ENCODE peak calls at places on chromosomes 13 and 19, in six cellular contexts. W, P, H, X, M and I are unnamed samples.

GRCh38 chr19:51751655-51752054 is at the start of gene FPR1:
- DNase-seq in W (no peak), X (peak; percentile 29), M (peak; percentile 53), P (no peak), H (no peak), I (no peak)

GRCh38 chr19:42267644-42268141 is 1.4 kb upstream of the CIC start:
- DNase-seq in M (no peak), W (no peak), P (peak; percentile 35), X (no peak), H (no peak), I (no peak)

GRCh38 chr13:110218601-110219201 is 88.3 kb downstream of the COL4A1 start:
- DNase-seq in W (no peak), M (no peak), P (no peak), H (no peak), X (no peak), I (no peak)

GRCh38 chr19:54517483-54517882 is 14.9 kb downstream of the LAIR2 start:
- DNase-seq in H (peak; percentile 35), M (peak; percentile 27), P (peak; percentile 43), W (peak; percentile 32), X (peak; percentile 40), I (peak; percentile 48)

GRCh38 chr13:34414616-34415015 is 527.5 kb upstream of the NBEA start:
- DNase-seq in W (no peak), X (no peak), H (no peak), P (no peak), M (no peak), I (no peak)

GRCh38 chr19:30648321-30648720 is 276.1 kb downstream of the ZNF536 start:
- DNase-seq in P (no peak), X (no peak), M (no peak), H (no peak), W (no peak), I (no peak)

GRCh38 chr19:16676101-16676798 is 15.3 kb downstream of the TMEM38A start:
- DNase-seq in X (no peak), H (no peak), P (no peak), W (no peak), M (no peak), I (no peak)

GRCh38 chr19:18975011-18975410 is 34.0 kb upstream of the HOMER3 start:
- DNase-seq in M (no peak), P (no peak), H (no peak), X (no peak), W (no peak), I (no peak)

GRCh38 chr13:40205771-40206240 is 460.6 kb downstream of the FOXO1 start:
- DNase-seq in M (no peak), H (no peak), X (no peak), W (no peak), P (no peak), I (no peak)

GRCh38 chr19:34220472-34221063 is 33.8 kb upstream of the GARRE1 start:
- DNase-seq in M (peak; percentile 50), P (peak; percentile 55), X (peak; percentile 81), H (peak; percentile 32), W (peak; percentile 61), I (no peak)

GRCh38 chr13:48738261-48738755 is 84.6 kb downstream of the CYSLTR2 start:
- DNase-seq in W (no peak), H (no peak), P (no peak), X (no peak), M (no peak), I (no peak)

GRCh38 chr13:44063467-44063866 is 183.8 kb downstream of the LACC1 start:
- DNase-seq in W (no peak), M (no peak), X (no peak), H (no peak), P (no peak), I (no peak)

GRCh38 chr13:45015300-45015699 is 26.0 kb downstream of the GPALPP1 start:
- DNase-seq in P (no peak), M (peak; percentile 28), W (no peak), X (peak; percentile 4), H (no peak), I (no peak)

GRCh38 chr13:41408061-41408460 is 49.3 kb upstream of the RGCC start:
- DNase-seq in X (no peak), H (no peak), M (peak; percentile 12), P (no peak), W (no peak), I (no peak)

GRCh38 chr13:41413907-41414306 is 43.4 kb upstream of the RGCC start:
- DNase-seq in M (no peak), P (no peak), W (no peak), X (no peak), H (no peak), I (no peak)

GRCh38 chr13:41409611-41410010 is 47.7 kb upstream of the RGCC start:
- DNase-seq in H (no peak), M (peak; percentile 5), P (no peak), X (no peak), W (no peak), I (no peak)

GRCh38 chr13:41411060-41411459 is 46.3 kb upstream of the RGCC start:
- DNase-seq in M (no peak), W (no peak), P (no peak), H (no peak), X (no peak), I (no peak)

GRCh38 chr13:41411536-41411935 is 45.8 kb upstream of the RGCC start:
- DNase-seq in X (peak; percentile 76), W (no peak), M (peak; percentile 54), H (no peak), P (no peak), I (no peak)
- TF ChIP-seq CTCF in X (peak; percentile 41), W (peak; percentile 45), M (peak; percentile 48), H (peak; percentile 9), P (peak; percentile 51), I (peak; percentile 39)

GRCh38 chr13:50580684-50581305 is 262.7 kb downstream of the DLEU7 start:
- DNase-seq in P (peak; percentile 39), X (peak; percentile 87), H (no peak), W (no peak), M (peak; percentile 98), I (peak; percentile 40)
- TF ChIP-seq CTCF in P (no peak), X (peak; percentile 32), H (no peak), W (no peak), M (peak; percentile 35), I (no peak)

GRCh38 chr19:15248648-15249559 is 16.7 kb upstream of the EPHX3 start:
- DNase-seq in H (peak; percentile 89), W (no peak), X (peak; percentile 91), M (peak; percentile 89), P (peak; percentile 93), I (peak; percentile 88)
- TF ChIP-seq CTCF in H (no peak), W (no peak), X (no peak), M (no peak), P (no peak), I (no peak)

GRCh38 chr19:10699650-10700335 is 1.4 kb upstream of the QTRT1 start:
- DNase-seq in X (peak; percentile 76), M (peak; percentile 36), H (no peak), P (no peak), W (peak; percentile 61), I (no peak)
- TF ChIP-seq CTCF in X (peak; percentile 61), M (peak; percentile 57), H (peak; percentile 37), P (peak; percentile 60), W (peak; percentile 75), I (peak; percentile 57)

GRCh38 chr13:29969286-29969685 is 118.9 kb upstream of the UBL3 start:
- DNase-seq in P (no peak), W (no peak), M (peak; percentile 99), H (no peak), X (peak; percentile 82), I (no peak)

GRCh38 chr13:29959621-29960020 is 109.2 kb upstream of the UBL3 start:
- DNase-seq in X (no peak), M (no peak), W (no peak), H (no peak), P (no peak), I (no peak)

GRCh38 chr13:29961036-29961685 is 110.7 kb upstream of the UBL3 start:
- DNase-seq in W (peak; percentile 10), M (no peak), X (no peak), P (no peak), H (no peak), I (no peak)

GRCh38 chr13:29963086-29963485 is 112.7 kb upstream of the UBL3 start:
- DNase-seq in W (no peak), X (no peak), H (no peak), M (no peak), P (no peak), I (no peak)

DNA sequence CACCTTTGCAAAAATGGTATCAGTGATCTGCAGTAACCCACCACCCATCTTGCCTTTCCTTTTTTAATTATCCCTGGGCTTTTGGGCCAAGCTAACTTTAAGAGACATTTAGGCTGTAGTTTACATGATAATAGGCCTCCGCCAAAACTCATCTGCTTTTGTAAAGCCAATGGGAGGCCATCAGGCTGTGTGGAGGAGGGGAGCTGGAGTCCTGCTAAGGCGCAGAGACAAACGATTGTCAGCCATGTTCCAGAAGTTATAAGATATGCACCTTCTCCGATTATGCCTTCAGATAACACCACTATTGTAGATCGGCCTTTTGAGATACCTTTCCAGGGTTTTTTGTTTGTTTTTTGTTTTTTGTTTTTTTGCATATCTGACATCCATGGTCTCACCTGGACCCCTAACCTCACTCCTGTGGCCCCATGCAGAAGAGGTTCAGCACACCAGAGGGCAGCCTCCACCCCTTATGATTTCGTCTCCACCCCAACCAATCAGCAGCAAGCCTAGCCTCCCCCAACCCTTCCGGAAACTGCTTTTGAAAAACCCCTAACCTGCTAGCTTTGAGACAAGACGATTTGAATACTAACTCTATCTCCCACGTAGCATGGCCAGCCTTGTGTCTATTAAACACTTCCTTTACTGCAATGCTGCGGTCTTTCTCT is 113.9 kb upstream of the UBL3 start:
- DNase-seq in M (no peak), X (no peak), H (no peak), P (no peak), W (no peak), I (no peak)
- TF ChIP-seq CTCF in M (no peak), X (no peak), H (no peak), P (no peak), W (no peak), I (no peak)